ENCODE peak calls at places on chromosome 5, in four cellular contexts. One of them, this sample, is unnamed.
A peak's percentile ranks its signal among the peaks of the same experiment; 100 is the strongest.

GRCh38 chr5:90406466-90406865 is 3.1 kb downstream of the CETN3 start:
- DNase-seq in H54: no peak
- DNase-seq in esophagus squamous epithelium: no peak
- DNase-seq in LoVo: no peak
- DNase-seq in this sample: no peak

GRCh38 chr5:33284681-33285080 is 156.1 kb upstream of the TARS1 start:
- DNase-seq in LoVo: no peak
- DNase-seq in esophagus squamous epithelium: no peak
- DNase-seq in H54: no peak
- DNase-seq in this sample: no peak

GRCh38 chr5:9294793-9295465 is 250.9 kb downstream of the SEMA5A start:
- DNase-seq in esophagus squamous epithelium: no peak
- DNase-seq in H54: no peak
- DNase-seq in LoVo: no peak
- DNase-seq in this sample: no peak

GRCh38 chr5:115472601-115473000 is 72.0 kb downstream of the FEM1C start:
- DNase-seq in esophagus squamous epithelium: no peak
- DNase-seq in H54: no peak
- DNase-seq in LoVo: no peak
- DNase-seq in this sample: no peak

GRCh38 chr5:173281910-173282309 is 46.3 kb downstream of the STC2 start:
- DNase-seq in LoVo: no peak
- DNase-seq in esophagus squamous epithelium: no peak
- DNase-seq in H54: no peak
- DNase-seq in this sample: no peak

GRCh38 chr5:63854076-63854475 is 108.2 kb downstream of the HTR1A start:
- DNase-seq in esophagus squamous epithelium: no peak
- DNase-seq in H54: no peak
- DNase-seq in LoVo: no peak
- DNase-seq in this sample: no peak

GRCh38 chr5:108115673-108116072 is 266.2 kb downstream of the FBXL17 start:
- DNase-seq in H54: no peak
- DNase-seq in LoVo: no peak
- DNase-seq in esophagus squamous epithelium: no peak
- DNase-seq in this sample: no peak

GRCh38 chr5:76724871-76725270 is 8.9 kb downstream of the F2R start:
- DNase-seq in esophagus squamous epithelium: no peak
- DNase-seq in H54: no peak
- DNase-seq in LoVo: no peak
- DNase-seq in this sample: no peak

GRCh38 chr5:74127377-74128338 is 501.7 kb downstream of the ARHGEF28 start:
- DNase-seq in esophagus squamous epithelium: no peak
- DNase-seq in H54: peak; percentile 12
- DNase-seq in LoVo: peak; percentile 22
- DNase-seq in this sample: no peak

GRCh38 chr5:127898551-127899213 is 184.9 kb upstream of the SLC12A2 start:
- DNase-seq in H54: no peak
- DNase-seq in esophagus squamous epithelium: no peak
- DNase-seq in LoVo: no peak
- DNase-seq in this sample: no peak

GRCh38 chr5:170522211-170523128 is 18.6 kb downstream of the KCNIP1 start:
- DNase-seq in LoVo: peak; percentile 60
- DNase-seq in H54: peak; percentile 80
- DNase-seq in esophagus squamous epithelium: no peak
- DNase-seq in this sample: no peak

GRCh38 chr5:43037929-43038510 is 2.1 kb downstream of the ANXA2R start:
- DNase-seq in LoVo: peak; percentile 59
- DNase-seq in esophagus squamous epithelium: no peak
- DNase-seq in H54: no peak
- DNase-seq in this sample: no peak

GRCh38 chr5:175032741-175033151 is 308.4 kb downstream of the MSX2 start:
- DNase-seq in esophagus squamous epithelium: no peak
- DNase-seq in H54: no peak
- DNase-seq in LoVo: no peak
- DNase-seq in this sample: no peak

GRCh38 chr5:143154495-143155375 is 248.8 kb downstream of the NR3C1 start:
- DNase-seq in LoVo: peak; percentile 15
- DNase-seq in esophagus squamous epithelium: no peak
- DNase-seq in H54: peak; percentile 22
- DNase-seq in this sample: no peak

GRCh38 chr5:53549792-53550191 is 10.6 kb upstream of the NDUFS4 start:
- DNase-seq in H54: no peak
- DNase-seq in esophagus squamous epithelium: no peak
- DNase-seq in LoVo: no peak
- DNase-seq in this sample: no peak

GRCh38 chr5:27708579-27708978 is 670.2 kb upstream of the CDH9 start:
- DNase-seq in esophagus squamous epithelium: no peak
- DNase-seq in LoVo: no peak
- DNase-seq in H54: no peak
- DNase-seq in this sample: no peak

GRCh38 chr5:105952875-105953274 is 1717.9 kb downstream of the EFNA5 start:
- DNase-seq in esophagus squamous epithelium: no peak
- DNase-seq in H54: no peak
- DNase-seq in LoVo: no peak
- DNase-seq in this sample: no peak

GRCh38 chr5:103456476-103456875 is 106.1 kb downstream of the NUDT12 start:
- DNase-seq in H54: no peak
- DNase-seq in esophagus squamous epithelium: no peak
- DNase-seq in LoVo: no peak
- DNase-seq in this sample: no peak

GRCh38 chr5:14988210-14988609 is 116.6 kb upstream of the ANKH start:
- DNase-seq in LoVo: no peak
- DNase-seq in H54: no peak
- DNase-seq in esophagus squamous epithelium: no peak
- DNase-seq in this sample: no peak

GRCh38 chr5:45376463-45376862 is 319.7 kb downstream of the HCN1 start:
- DNase-seq in LoVo: no peak
- DNase-seq in H54: no peak
- DNase-seq in esophagus squamous epithelium: no peak
- DNase-seq in this sample: no peak

GRCh38 chr5:174571662-174572397 is 152.6 kb upstream of the MSX2 start:
- DNase-seq in esophagus squamous epithelium: no peak
- DNase-seq in H54: peak; percentile 90
- DNase-seq in LoVo: peak; percentile 92
- DNase-seq in this sample: peak; percentile 88

GRCh38 chr5:14591548-14591947 is 10.0 kb downstream of the OTULINL start:
- DNase-seq in H54: no peak
- DNase-seq in LoVo: no peak
- DNase-seq in esophagus squamous epithelium: no peak
- DNase-seq in this sample: no peak

GRCh38 chr5:88235346-88235745 is 33.3 kb downstream of the TMEM161B start:
- DNase-seq in esophagus squamous epithelium: no peak
- DNase-seq in LoVo: no peak
- DNase-seq in H54: no peak
- DNase-seq in this sample: no peak

GRCh38 chr5:89849819-89850515 is 559.6 kb downstream of the CETN3 start:
- DNase-seq in H54: no peak
- DNase-seq in LoVo: no peak
- DNase-seq in esophagus squamous epithelium: no peak
- DNase-seq in this sample: no peak

This sample was measured in HCT116.